ENCODE peak calls at places on chromosomes 13 and 19, in seven cellular contexts. V, E, P, L, A, M and G are unnamed samples.

GRCh38 chr13:98512774-98513327 is 64.1 kb downstream of the STK24 start:
- DNase-seq in A (no peak), P (no peak), M (no peak), E (no peak), V (no peak), L (no peak), G (no peak)

GRCh38 chr13:74774252-74774651 is 640.0 kb upstream of the KLF12 start:
- DNase-seq in L (peak; percentile 87), A (no peak), V (peak; percentile 54), M (no peak), P (no peak), E (no peak), G (no peak)

GRCh38 chr13:102599451-102600012 is 2.7 kb downstream of the TPP2 start:
- DNase-seq in V (no peak), A (no peak), M (no peak), P (no peak), L (no peak), E (no peak), G (no peak)

GRCh38 chr19:18300930-18301717 is 19.7 kb upstream of the JUND start:
- DNase-seq in M (no peak), V (peak; percentile 68), L (peak; percentile 78), E (peak; percentile 45), P (no peak), A (no peak), G (no peak)

GRCh38 chr19:58349590-58349989 is 3.7 kb downstream of the A1BG start:
- DNase-seq in P (no peak), V (no peak), L (no peak), M (no peak), E (no peak), A (no peak), G (no peak)

GRCh38 chr19:7738023-7738422 is 6.1 kb upstream of the CLEC4G start:
- DNase-seq in V (no peak), P (no peak), A (no peak), M (no peak), L (no peak), E (no peak), G (no peak)

GRCh38 chr13:66405908-66406802 is 824.0 kb downstream of the PCDH9 start:
- DNase-seq in P (no peak), E (peak; percentile 37), V (peak; percentile 72), M (no peak), L (peak; percentile 70), A (no peak), G (no peak)

GRCh38 chr13:110128546-110128945 is 178.4 kb downstream of the COL4A1 start:
- DNase-seq in A (no peak), E (no peak), V (no peak), M (no peak), L (no peak), P (no peak), G (no peak)

GRCh38 chr13:49185264-49185663 is 34.9 kb upstream of the MLNR start:
- DNase-seq in M (no peak), A (no peak), P (no peak), L (peak; percentile 6), E (no peak), V (no peak), G (no peak)

GRCh38 chr13:34967851-34968562 is 25.9 kb downstream of the NBEA start:
- DNase-seq in A (no peak), L (no peak), P (no peak), E (no peak), M (no peak), V (peak; percentile 13), G (no peak)

GRCh38 chr13:71879129-71879535 is 12.1 kb upstream of the DACH1 start:
- DNase-seq in M (no peak), E (peak; percentile 21), P (no peak), L (no peak), A (no peak), V (peak; percentile 26), G (no peak)

GRCh38 chr19:42028304-42029216 is 34.5 kb upstream of the ATP1A3 start:
- DNase-seq in P (no peak), L (no peak), V (peak; percentile 26), A (no peak), M (peak; percentile 81), E (no peak), G (no peak)

GRCh38 chr13:31166591-31166990 is 4.9 kb upstream of the HSPH1 start:
- DNase-seq in V (peak; percentile 34), A (no peak), L (peak; percentile 19), M (no peak), P (no peak), E (no peak), G (no peak)

GRCh38 chr13:43908156-43909126 is 28.7 kb downstream of the LACC1 start:
- DNase-seq in A (no peak), P (no peak), L (peak; percentile 66), E (peak; percentile 62), V (peak; percentile 39), M (no peak), G (no peak)

GRCh38 chr19:1354496-1355257 is 29.0 kb upstream of the NDUFS7 start:
- DNase-seq in E (peak; percentile 54), A (peak; percentile 81), P (peak; percentile 69), L (peak; percentile 77), V (peak; percentile 89), M (peak; percentile 90), G (peak; percentile 88)

GRCh38 chr19:23071087-23071511 is 45.7 kb upstream of the ZNF730 start:
- DNase-seq in A (no peak), L (peak; percentile 7), E (peak; percentile 17), V (no peak), M (peak; percentile 46), P (no peak), G (no peak)

GRCh38 chr19:58546131-58546530 is 2.3 kb downstream of the TRIM28 start:
- DNase-seq in L (no peak), V (no peak), P (no peak), A (no peak), E (no peak), M (no peak), G (no peak)

GRCh38 chr13:55999709-56000108 is 1141.0 kb upstream of the PRR20A start:
- DNase-seq in M (no peak), P (no peak), A (no peak), E (no peak), L (no peak), V (peak; percentile 17), G (no peak)
- TF ChIP-seq CTCF in M (no peak), P (no peak), A (no peak), E (no peak), L (no peak), V (no peak), G (no peak)

GRCh38 chr13:45540864-45541263 is 74.7 kb downstream of the ERICH6B start:
- DNase-seq in L (no peak), A (no peak), P (no peak), E (no peak), M (no peak), V (no peak), G (no peak)

GRCh38 chr13:45537506-45537905 is 72.8 kb downstream of the COG3 start:
- DNase-seq in E (no peak), V (no peak), A (no peak), P (no peak), L (peak; percentile 62), M (no peak), G (no peak)

GRCh38 chr13:45536224-45536623 is 71.5 kb downstream of the COG3 start:
- DNase-seq in M (no peak), E (no peak), A (no peak), L (no peak), V (no peak), P (no peak), G (no peak)

GRCh38 chr13:45540195-45540594 is 75.3 kb downstream of the ERICH6B start:
- DNase-seq in M (no peak), E (no peak), L (no peak), P (no peak), V (no peak), A (no peak), G (no peak)

GRCh38 chr13:45538382-45538781 is 73.6 kb downstream of the COG3 start:
- DNase-seq in M (no peak), E (no peak), P (no peak), A (no peak), V (no peak), L (no peak), G (no peak)
- TF ChIP-seq CTCF in M (no peak), E (no peak), P (no peak), A (no peak), V (no peak), L (no peak), G (no peak)

DNA sequence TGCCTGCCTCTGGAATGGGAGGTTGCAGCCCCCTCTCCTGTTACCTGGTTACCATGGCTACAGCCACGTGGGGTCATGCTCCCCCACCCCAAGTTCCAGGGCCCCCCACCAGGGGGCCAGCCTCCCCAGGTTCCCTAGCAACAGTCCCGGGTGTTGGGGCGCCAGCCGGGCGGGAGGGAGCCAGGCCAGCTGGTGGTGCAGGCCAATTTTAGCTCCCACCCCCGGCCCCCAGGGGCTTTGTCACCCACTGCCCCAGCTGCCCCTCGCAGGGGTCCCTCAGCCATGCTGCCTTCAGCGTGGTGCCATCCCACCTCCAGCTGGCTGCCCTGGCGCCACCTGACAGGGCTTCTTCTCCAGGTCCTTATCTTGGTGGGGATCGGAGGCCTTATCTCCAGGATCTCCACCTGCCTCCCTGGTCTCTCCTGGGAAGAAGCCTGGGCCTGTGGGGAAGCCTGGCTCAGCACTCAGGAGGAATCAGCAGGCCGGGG is 3.0 kb downstream of the MARK4 start:
- DNase-seq in L (no peak), A (no peak), V (no peak), M (peak; percentile 34), P (no peak), E (no peak), G (no peak)
- TF ChIP-seq CTCF in L (peak; percentile 14), A (no peak), V (peak; percentile 16), M (peak; percentile 58), P (peak; percentile 17), E (peak; percentile 50), G (no peak)

GRCh38 chr19:38473201-38473600 is 39.7 kb downstream of the RYR1 start:
- DNase-seq in V (no peak), M (no peak), E (no peak), P (no peak), A (no peak), L (no peak), G (no peak)

GRCh38 chr19:38482496-38482895 is 49.0 kb downstream of the RYR1 start:
- DNase-seq in V (no peak), M (no peak), L (no peak), E (no peak), A (no peak), P (no peak), G (no peak)

GRCh38 chr19:38475176-38475575 is 41.7 kb downstream of the RYR1 start:
- DNase-seq in P (no peak), A (no peak), V (no peak), E (no peak), L (no peak), M (no peak), G (no peak)

GRCh38 chr19:38483016-38483630 is 49.6 kb downstream of the RYR1 start:
- DNase-seq in V (no peak), M (no peak), A (no peak), E (no peak), L (no peak), P (no peak), G (no peak)

DNA sequence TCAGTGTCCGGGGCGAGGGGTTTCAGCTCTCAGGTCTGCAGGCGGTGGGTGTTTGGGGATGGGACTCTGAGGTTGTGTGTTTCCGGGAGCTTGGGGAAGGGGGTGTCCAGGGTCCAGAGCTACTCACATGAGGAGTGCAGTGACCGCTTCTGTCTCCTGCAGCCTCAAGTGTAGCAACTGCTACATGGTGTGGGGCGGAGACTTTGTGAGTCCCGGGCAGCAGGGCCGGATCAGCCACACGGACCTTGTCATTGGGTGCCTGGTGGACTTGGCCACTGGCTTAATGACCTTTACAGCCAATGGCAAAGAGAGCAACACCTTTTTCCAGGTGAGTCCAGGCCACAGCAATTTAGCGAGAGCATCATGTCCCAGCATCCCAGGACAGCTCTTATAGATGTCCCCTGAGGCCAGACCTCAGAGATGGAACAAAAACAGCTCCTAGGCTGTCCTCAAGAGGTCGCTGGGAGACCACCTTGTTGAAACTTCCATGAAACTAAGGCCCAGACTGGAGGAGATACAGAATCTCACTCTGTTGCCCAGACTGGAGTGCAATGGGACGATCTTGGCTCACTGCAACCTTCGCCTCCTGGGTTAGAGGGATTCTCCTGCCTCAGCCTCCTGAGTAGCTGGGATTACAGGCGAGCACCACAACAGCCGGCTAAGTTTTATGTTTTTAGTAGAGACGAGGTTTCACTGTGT is 44.9 kb downstream of the RYR1 start:
- DNase-seq in L (peak; percentile 5), M (no peak), P (no peak), V (peak; percentile 28), E (peak; percentile 1), A (no peak), G (no peak)
- TF ChIP-seq CTCF in L (no peak), M (no peak), P (no peak), V (no peak), E (peak; percentile 44), A (no peak), G (no peak)